ENCODE peak calls at places on chromosomes 12 and 14, in eight cellular contexts. K is cardiac fibroblast; U is endothelial cell of umbilical vein; L is AG09319; P is CD4-positive, alpha-beta T cell; O is OCI-LY7; X is ovary; N is mucosa of descending colon. G is an unnamed sample.

GRCh38 chr12:124493809-124494750 is 73.3 kb downstream of the NCOR2 start:
- DNase-seq in N (peak), X (no peak), O (peak), L (no peak), K (no peak), U (no peak), P (no peak), G (no peak)

GRCh38 chr14:93024493-93024892 is 91.2 kb downstream of the ITPK1 start:
- DNase-seq in U (no peak), K (no peak), L (no peak), X (no peak), N (no peak), O (no peak), P (no peak), G (no peak)

GRCh38 chr14:74347795-74348100 is 523 bp upstream of the VRTN start:
- DNase-seq in K (no peak), U (no peak), P (no peak), O (no peak), N (no peak), L (no peak), X (no peak), G (no peak)

GRCh38 chr12:101076940-101077351 is 133.1 kb downstream of the SLC5A8 start:
- DNase-seq in P (no peak), X (no peak), K (peak), L (no peak), O (no peak), U (no peak), N (no peak), G (peak)

GRCh38 chr14:52175982-52176502 is 91.5 kb upstream of the PTGDR start:
- DNase-seq in O (peak), K (no peak), X (no peak), N (no peak), U (no peak), L (no peak), P (peak), G (no peak)

GRCh38 chr12:66456622-66457021 is 154.3 kb downstream of the HELB start:
- DNase-seq in P (no peak), X (no peak), K (no peak), U (no peak), L (no peak), O (no peak), N (no peak), G (no peak)

GRCh38 chr14:92676448-92677086 is 71.9 kb downstream of the LGMN start:
- DNase-seq in K (no peak), P (no peak), U (no peak), L (no peak), X (no peak), O (no peak), N (no peak), G (no peak)

GRCh38 chr12:20798561-20798960 is 11.9 kb upstream of the SLCO1B3 start:
- DNase-seq in L (no peak), U (peak), O (peak), P (no peak), X (no peak), N (no peak), K (peak), G (no peak)

GRCh38 chr14:26841920-26842741 is 244.3 kb upstream of the NOVA1 start:
- DNase-seq in X (peak), K (peak), U (peak), O (no peak), L (peak), P (no peak), N (no peak), G (peak)

GRCh38 chr14:69538766-69539165 is 35.9 kb downstream of the CCDC177 start:
- DNase-seq in X (no peak), N (no peak), U (no peak), P (no peak), L (no peak), K (no peak), O (no peak), G (no peak)

GRCh38 chr14:69532561-69533335 is 41.9 kb downstream of the CCDC177 start:
- DNase-seq in P (no peak), O (no peak), L (no peak), X (no peak), U (no peak), K (no peak), N (no peak), G (no peak)

GRCh38 chr14:69536976-69537375 is 37.7 kb downstream of the CCDC177 start:
- DNase-seq in K (no peak), O (no peak), X (no peak), N (no peak), P (no peak), U (no peak), L (no peak), G (no peak)

GRCh38 chr14:69531135-69531534 is 43.5 kb downstream of the CCDC177 start:
- DNase-seq in O (no peak), U (no peak), L (no peak), X (no peak), P (no peak), N (no peak), K (no peak), G (no peak)

GRCh38 chr14:69535230-69535848 is 39.3 kb downstream of the CCDC177 start:
- DNase-seq in K (peak), O (no peak), L (peak), U (peak), P (no peak), X (no peak), N (no peak), G (peak)
- TF ChIP-seq CTCF in K (peak), O (peak), L (peak), U (peak), P (no peak), X (no peak), N (no peak), G (peak)

GRCh38 chr12:12788131-12788530 is 2.7 kb downstream of the APOLD1 start:
- DNase-seq in X (no peak), O (no peak), L (no peak), K (peak), U (peak), P (no peak), N (no peak), G (no peak)

GRCh38 chr12:12786371-12786715 is 884 bp downstream of the APOLD1 start:
- DNase-seq in U (no peak), L (no peak), O (no peak), P (no peak), N (no peak), K (no peak), X (no peak), G (no peak)

GRCh38 chr12:12784911-12785814 is at the start of gene APOLD1:
- DNase-seq in N (no peak), O (peak), U (peak), K (peak), P (no peak), X (no peak), L (no peak), G (no peak)

GRCh38 chr12:12788675-12789368 is 3.4 kb downstream of the APOLD1 start:
- DNase-seq in O (peak), N (no peak), P (peak), X (peak), U (peak), K (peak), L (peak), G (peak)

DNA sequence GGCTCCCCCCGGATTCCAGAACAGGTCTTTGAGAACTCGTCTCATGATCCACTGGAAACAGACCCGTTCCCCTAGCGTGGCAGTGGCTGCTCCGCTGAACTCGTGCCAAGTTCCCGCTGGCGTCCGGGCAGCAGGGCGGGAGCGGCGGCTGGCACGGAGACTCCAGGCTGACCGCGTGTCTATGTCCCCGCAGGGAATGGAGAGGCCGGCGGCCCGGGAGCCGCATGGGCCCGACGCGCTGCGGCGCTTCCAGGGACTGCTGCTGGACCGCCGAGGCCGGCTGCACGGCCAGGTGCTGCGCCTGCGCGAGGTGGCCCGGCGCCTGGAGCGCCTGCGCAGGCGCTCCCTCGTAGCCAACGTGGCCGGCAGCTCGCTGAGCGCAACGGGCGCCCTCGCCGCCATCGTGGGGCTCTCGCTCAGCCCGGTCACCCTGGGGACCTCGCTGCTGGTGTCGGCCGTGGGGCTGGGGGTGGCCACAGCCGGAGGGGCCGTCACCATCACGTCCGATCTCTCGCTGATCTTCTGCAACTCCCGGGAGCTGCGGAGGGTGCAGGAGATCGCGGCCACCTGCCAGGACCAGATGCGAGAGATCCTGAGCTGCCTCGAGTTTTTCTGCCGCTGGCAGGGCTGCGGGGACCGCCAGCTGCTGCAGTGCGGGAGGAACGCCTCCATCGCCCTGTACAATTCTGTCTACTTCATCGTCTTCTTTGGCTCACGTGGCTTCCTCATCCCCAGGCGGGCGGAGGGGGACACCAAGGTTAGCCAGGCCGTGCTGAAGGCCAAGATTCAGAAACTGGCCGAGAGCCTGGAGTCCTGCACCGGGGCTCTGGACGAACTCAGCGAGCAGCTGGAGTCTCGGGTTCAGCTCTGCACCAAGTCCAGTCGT is 1.5 kb downstream of the APOLD1 start:
- DNase-seq in O (no peak), U (peak), K (peak), P (peak), X (peak), L (peak), N (peak), G (peak)
- TF ChIP-seq CTCF in O (no peak), U (peak), K (no peak), P (no peak), X (peak), L (no peak), N (no peak), G (no peak)

GRCh38 chr14:87896393-87897380 is 96.3 kb downstream of the GALC start:
- DNase-seq in L (peak), N (no peak), P (no peak), O (peak), X (no peak), K (peak), U (peak), G (no peak)
- TF ChIP-seq CTCF in L (peak), N (no peak), P (peak), O (peak), X (peak), K (peak), U (peak), G (peak)

GRCh38 chr14:104370256-104370870 is 209.2 kb upstream of the C14orf180 start:
- DNase-seq in N (peak), L (no peak), P (no peak), K (no peak), O (peak), X (no peak), U (peak), G (no peak)
- TF ChIP-seq CTCF in N (no peak), L (no peak), P (no peak), K (no peak), O (peak), X (no peak), U (peak), G (no peak)

DNA sequence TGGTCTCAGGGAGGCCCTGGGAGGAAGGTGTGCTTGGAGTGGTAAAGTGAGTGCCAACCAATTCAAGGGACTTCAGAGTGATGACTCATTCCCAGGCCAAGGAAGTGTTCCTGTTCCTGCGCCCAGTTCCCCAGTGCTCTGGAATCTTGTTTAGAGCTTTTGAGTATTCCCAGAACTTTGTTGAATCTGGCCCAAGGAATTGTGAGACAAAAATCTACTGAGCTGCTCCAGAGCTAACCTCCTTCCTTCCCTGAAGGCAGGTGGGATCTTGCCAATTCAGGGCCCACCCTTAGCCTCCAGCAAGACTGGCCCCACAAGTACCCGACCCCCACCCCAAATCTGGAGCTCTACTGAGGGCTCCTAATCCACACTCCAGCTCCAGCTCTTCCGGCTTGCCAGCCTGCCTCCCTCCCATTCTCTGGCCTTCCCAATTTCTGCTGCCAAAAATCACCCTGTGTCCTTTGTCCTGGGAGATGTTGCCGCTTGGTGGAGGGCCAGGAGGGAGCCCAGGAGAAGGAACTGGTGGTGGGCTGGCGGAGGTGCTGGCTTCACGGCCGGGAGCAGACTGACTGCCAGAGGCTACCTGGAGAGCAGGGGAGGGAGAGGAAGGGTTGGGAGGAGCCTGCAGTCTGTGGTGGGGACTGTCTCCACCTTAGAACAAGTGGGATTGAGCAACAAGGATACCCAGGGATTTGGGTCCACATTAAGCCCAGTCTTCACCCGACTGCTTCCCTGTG is 2.0 kb upstream of the ATN1 start:
- DNase-seq in N (peak), L (peak), X (peak), O (no peak), U (peak), P (no peak), K (peak), G (peak)
- TF ChIP-seq CTCF in N (no peak), L (no peak), X (peak), O (no peak), U (no peak), P (no peak), K (no peak), G (no peak)

GRCh38 chr14:97975960-97976359 is 1178.8 kb downstream of the VRK1 start:
- DNase-seq in L (no peak), U (no peak), O (no peak), X (no peak), N (no peak), P (no peak), K (no peak), G (no peak)

GRCh38 chr14:97970222-97970621 is 1173.0 kb downstream of the VRK1 start:
- DNase-seq in N (no peak), P (no peak), U (no peak), X (no peak), K (no peak), L (no peak), O (no peak), G (no peak)
- TF ChIP-seq CTCF in N (no peak), P (no peak), U (no peak), X (no peak), K (no peak), L (no peak), O (no peak), G (no peak)

G was measured in AG09309.